ENCODE peak calls at places on chromosome 7, in five cellular contexts. One of them, this sample, is unnamed.

GRCh38 chr7:90756366-90756765 is 160.2 kb downstream of the CDK14 start:
- DNase-seq in type B pancreatic cell: no peak
- DNase-seq in dorsolateral prefrontal cortex: no peak
- DNase-seq in osteocyte: no peak
- DNase-seq in kidney epithelial cell: no peak
- DNase-seq in this sample: no peak

GRCh38 chr7:35261476-35262285 is 7.8 kb upstream of the TBX20 start:
- DNase-seq in type B pancreatic cell: no peak
- DNase-seq in dorsolateral prefrontal cortex: no peak
- DNase-seq in kidney epithelial cell: no peak
- DNase-seq in osteocyte: no peak
- DNase-seq in this sample: no peak

GRCh38 chr7:88226886-88227516 is 7.2 kb upstream of the SRI start:
- DNase-seq in kidney epithelial cell: peak; percentile 70
- DNase-seq in dorsolateral prefrontal cortex: no peak
- DNase-seq in type B pancreatic cell: no peak
- DNase-seq in osteocyte: no peak
- DNase-seq in this sample: no peak

GRCh38 chr7:100170111-100170897 is 1.9 kb upstream of the GAL3ST4 start:
- DNase-seq in type B pancreatic cell: no peak
- DNase-seq in kidney epithelial cell: no peak
- DNase-seq in dorsolateral prefrontal cortex: no peak
- DNase-seq in osteocyte: no peak
- DNase-seq in this sample: no peak

GRCh38 chr7:142939226-142939910 is at the start of gene LLCFC1:
- DNase-seq in osteocyte: no peak
- DNase-seq in kidney epithelial cell: no peak
- DNase-seq in dorsolateral prefrontal cortex: no peak
- DNase-seq in type B pancreatic cell: no peak
- DNase-seq in this sample: no peak

GRCh38 chr7:73851410-73852338 is 9.3 kb upstream of the TMEM270 start:
- DNase-seq in osteocyte: no peak
- DNase-seq in kidney epithelial cell: peak; percentile 97
- DNase-seq in dorsolateral prefrontal cortex: no peak
- DNase-seq in type B pancreatic cell: no peak
- DNase-seq in this sample: no peak

GRCh38 chr7:129574487-129574886 is 37.0 kb upstream of the NRF1 start:
- DNase-seq in dorsolateral prefrontal cortex: no peak
- DNase-seq in kidney epithelial cell: no peak
- DNase-seq in type B pancreatic cell: no peak
- DNase-seq in osteocyte: no peak
- DNase-seq in this sample: no peak

GRCh38 chr7:6228865-6229264 is 43.6 kb downstream of the CYTH3 start:
- DNase-seq in osteocyte: no peak
- DNase-seq in type B pancreatic cell: no peak
- DNase-seq in dorsolateral prefrontal cortex: no peak
- DNase-seq in kidney epithelial cell: no peak
- DNase-seq in this sample: no peak

GRCh38 chr7:105945848-105946247 is 17.2 kb upstream of the CDHR3 start:
- DNase-seq in kidney epithelial cell: no peak
- DNase-seq in osteocyte: no peak
- DNase-seq in type B pancreatic cell: no peak
- DNase-seq in dorsolateral prefrontal cortex: no peak
- DNase-seq in this sample: no peak

GRCh38 chr7:152894295-152895170 is 135.0 kb downstream of the ACTR3B start:
- DNase-seq in type B pancreatic cell: no peak
- DNase-seq in osteocyte: no peak
- DNase-seq in kidney epithelial cell: no peak
- DNase-seq in dorsolateral prefrontal cortex: no peak
- DNase-seq in this sample: no peak

GRCh38 chr7:25303380-25304321 is 75.4 kb upstream of the NPVF start:
- DNase-seq in type B pancreatic cell: no peak
- DNase-seq in dorsolateral prefrontal cortex: no peak
- DNase-seq in osteocyte: no peak
- DNase-seq in kidney epithelial cell: peak; percentile 5
- DNase-seq in this sample: no peak

GRCh38 chr7:156903232-156903909 is 10.4 kb upstream of the LMBR1 start:
- DNase-seq in kidney epithelial cell: no peak
- DNase-seq in type B pancreatic cell: no peak
- DNase-seq in osteocyte: peak; percentile 60
- DNase-seq in dorsolateral prefrontal cortex: no peak
- DNase-seq in this sample: no peak

GRCh38 chr7:101533103-101533465 is 96.0 kb downstream of the MYL10 start:
- DNase-seq in type B pancreatic cell: no peak
- DNase-seq in kidney epithelial cell: no peak
- DNase-seq in dorsolateral prefrontal cortex: no peak
- DNase-seq in osteocyte: no peak
- DNase-seq in this sample: no peak

GRCh38 chr7:141593134-141593533 is 41.9 kb downstream of the AGK start:
- DNase-seq in type B pancreatic cell: no peak
- DNase-seq in osteocyte: no peak
- DNase-seq in dorsolateral prefrontal cortex: no peak
- DNase-seq in kidney epithelial cell: no peak
- DNase-seq in this sample: no peak

GRCh38 chr7:131627589-131628212 is 71.3 kb upstream of the PODXL start:
- DNase-seq in kidney epithelial cell: no peak
- DNase-seq in osteocyte: no peak
- DNase-seq in type B pancreatic cell: no peak
- DNase-seq in dorsolateral prefrontal cortex: no peak
- DNase-seq in this sample: no peak

GRCh38 chr7:81833401-81833800 is 63.6 kb upstream of the HGF start:
- DNase-seq in type B pancreatic cell: no peak
- DNase-seq in osteocyte: no peak
- DNase-seq in kidney epithelial cell: no peak
- DNase-seq in dorsolateral prefrontal cortex: no peak
- DNase-seq in this sample: no peak

GRCh38 chr7:21767300-21767900 is 178.3 kb downstream of the CDCA7L start:
- DNase-seq in type B pancreatic cell: no peak
- DNase-seq in osteocyte: no peak
- DNase-seq in kidney epithelial cell: peak; percentile 61
- DNase-seq in dorsolateral prefrontal cortex: no peak
- DNase-seq in this sample: no peak

GRCh38 chr7:149787428-149788299 is 14.3 kb upstream of the ZNF467 start:
- DNase-seq in osteocyte: no peak
- DNase-seq in dorsolateral prefrontal cortex: no peak
- DNase-seq in type B pancreatic cell: no peak
- DNase-seq in kidney epithelial cell: no peak
- DNase-seq in this sample: no peak

GRCh38 chr7:107209565-107209964 is 40.8 kb downstream of the HBP1 start:
- DNase-seq in dorsolateral prefrontal cortex: no peak
- DNase-seq in type B pancreatic cell: no peak
- DNase-seq in kidney epithelial cell: no peak
- DNase-seq in osteocyte: no peak
- DNase-seq in this sample: no peak

GRCh38 chr7:13099197-13099795 is 411.9 kb downstream of the ARL4A start:
- DNase-seq in kidney epithelial cell: peak; percentile 21
- DNase-seq in dorsolateral prefrontal cortex: no peak
- DNase-seq in type B pancreatic cell: no peak
- DNase-seq in osteocyte: no peak
- DNase-seq in this sample: no peak

GRCh38 chr7:24052572-24053223 is 231.3 kb upstream of the NPY start:
- DNase-seq in kidney epithelial cell: peak; percentile 50
- DNase-seq in type B pancreatic cell: no peak
- DNase-seq in osteocyte: no peak
- DNase-seq in dorsolateral prefrontal cortex: no peak
- DNase-seq in this sample: no peak

GRCh38 chr7:80453699-80454340 is 58.0 kb downstream of the GNAT3 start:
- DNase-seq in type B pancreatic cell: no peak
- DNase-seq in osteocyte: no peak
- DNase-seq in kidney epithelial cell: no peak
- DNase-seq in dorsolateral prefrontal cortex: no peak
- DNase-seq in this sample: no peak

GRCh38 chr7:112537822-112538221 is 57.0 kb downstream of the LSMEM1 start:
- DNase-seq in type B pancreatic cell: no peak
- DNase-seq in osteocyte: no peak
- DNase-seq in kidney epithelial cell: no peak
- DNase-seq in dorsolateral prefrontal cortex: no peak
- DNase-seq in this sample: no peak

GRCh38 chr7:100572281-100572948 is 1.3 kb downstream of the SAP25 start:
- DNase-seq in osteocyte: no peak
- DNase-seq in dorsolateral prefrontal cortex: no peak
- DNase-seq in kidney epithelial cell: no peak
- DNase-seq in type B pancreatic cell: peak; percentile 67
- DNase-seq in this sample: no peak

GRCh38 chr7:69723663-69724062 is 125.4 kb downstream of the AUTS2 start:
- DNase-seq in osteocyte: no peak
- DNase-seq in type B pancreatic cell: no peak
- DNase-seq in kidney epithelial cell: no peak
- DNase-seq in dorsolateral prefrontal cortex: no peak
- DNase-seq in this sample: no peak

GRCh38 chr7:136036336-136036735 is 59.2 kb upstream of the MTPN start:
- DNase-seq in kidney epithelial cell: no peak
- DNase-seq in dorsolateral prefrontal cortex: no peak
- DNase-seq in osteocyte: no peak
- DNase-seq in type B pancreatic cell: no peak
- DNase-seq in this sample: no peak

GRCh38 chr7:47666164-47666862 is 84.4 kb upstream of the TNS3 start:
- DNase-seq in osteocyte: no peak
- DNase-seq in kidney epithelial cell: no peak
- DNase-seq in dorsolateral prefrontal cortex: no peak
- DNase-seq in type B pancreatic cell: no peak
- DNase-seq in this sample: no peak

GRCh38 chr7:1098243-1099153 is 10.6 kb downstream of the GPER1 start:
- DNase-seq in osteocyte: no peak
- DNase-seq in kidney epithelial cell: no peak
- DNase-seq in dorsolateral prefrontal cortex: no peak
- DNase-seq in type B pancreatic cell: no peak
- DNase-seq in this sample: no peak

GRCh38 chr7:54112568-54112967 is 429.6 kb upstream of the VSTM2A start:
- DNase-seq in kidney epithelial cell: no peak
- DNase-seq in osteocyte: no peak
- DNase-seq in dorsolateral prefrontal cortex: no peak
- DNase-seq in type B pancreatic cell: no peak
- DNase-seq in this sample: no peak

GRCh38 chr7:47573758-47574472 is 8.0 kb downstream of the TNS3 start:
- DNase-seq in dorsolateral prefrontal cortex: no peak
- DNase-seq in kidney epithelial cell: peak; percentile 48
- DNase-seq in type B pancreatic cell: no peak
- DNase-seq in osteocyte: no peak
- DNase-seq in this sample: no peak

GRCh38 chr7:30566596-30566995 is 28.1 kb upstream of the GARS1 start:
- DNase-seq in dorsolateral prefrontal cortex: no peak
- DNase-seq in osteocyte: no peak
- DNase-seq in kidney epithelial cell: peak; percentile 35
- DNase-seq in type B pancreatic cell: no peak
- DNase-seq in this sample: no peak

GRCh38 chr7:47873767-47874166 is 74.5 kb downstream of the PKD1L1 start:
- DNase-seq in osteocyte: peak; percentile 62
- DNase-seq in kidney epithelial cell: peak; percentile 56
- DNase-seq in type B pancreatic cell: no peak
- DNase-seq in dorsolateral prefrontal cortex: no peak
- DNase-seq in this sample: no peak

GRCh38 chr7:11473220-11473619 is 358.8 kb downstream of the THSD7A start:
- DNase-seq in dorsolateral prefrontal cortex: no peak
- DNase-seq in type B pancreatic cell: no peak
- DNase-seq in kidney epithelial cell: no peak
- DNase-seq in osteocyte: no peak
- DNase-seq in this sample: no peak

GRCh38 chr7:17774248-17774647 is 166.0 kb downstream of the SNX13 start:
- DNase-seq in kidney epithelial cell: peak; percentile 77
- DNase-seq in type B pancreatic cell: no peak
- DNase-seq in osteocyte: no peak
- DNase-seq in dorsolateral prefrontal cortex: no peak
- DNase-seq in this sample: no peak

GRCh38 chr7:139159900-139160675 is 50.6 kb upstream of the ZC3HAV1 start:
- DNase-seq in kidney epithelial cell: no peak
- DNase-seq in dorsolateral prefrontal cortex: no peak
- DNase-seq in osteocyte: no peak
- DNase-seq in type B pancreatic cell: no peak
- DNase-seq in this sample: no peak

GRCh38 chr7:95509199-95509598 is 23.5 kb downstream of the ASB4 start:
- DNase-seq in kidney epithelial cell: peak; percentile 78
- DNase-seq in osteocyte: no peak
- DNase-seq in type B pancreatic cell: no peak
- DNase-seq in dorsolateral prefrontal cortex: peak; percentile 25
- DNase-seq in this sample: no peak

GRCh38 chr7:140683657-140684056 is 10.9 kb downstream of the ADCK2 start:
- DNase-seq in kidney epithelial cell: no peak
- DNase-seq in type B pancreatic cell: no peak
- DNase-seq in dorsolateral prefrontal cortex: no peak
- DNase-seq in osteocyte: peak; percentile 46
- DNase-seq in this sample: no peak

GRCh38 chr7:96157856-96158255 is 164.0 kb downstream of the SLC25A13 start:
- DNase-seq in type B pancreatic cell: no peak
- DNase-seq in kidney epithelial cell: no peak
- DNase-seq in osteocyte: no peak
- DNase-seq in dorsolateral prefrontal cortex: no peak
- DNase-seq in this sample: no peak

GRCh38 chr7:151380199-151381082 is 29.4 kb downstream of the WDR86 start:
- DNase-seq in osteocyte: no peak
- DNase-seq in type B pancreatic cell: no peak
- DNase-seq in dorsolateral prefrontal cortex: no peak
- DNase-seq in kidney epithelial cell: no peak
- DNase-seq in this sample: no peak
- TF ChIP-seq CTCF in osteocyte: no peak
- TF ChIP-seq CTCF in type B pancreatic cell: no peak
- TF ChIP-seq CTCF in dorsolateral prefrontal cortex: no peak
- TF ChIP-seq CTCF in kidney epithelial cell: no peak
- TF ChIP-seq CTCF in this sample: no peak

GRCh38 chr7:104008107-104008506 is 18.6 kb upstream of the RELN start:
- DNase-seq in kidney epithelial cell: no peak
- DNase-seq in dorsolateral prefrontal cortex: no peak
- DNase-seq in type B pancreatic cell: no peak
- DNase-seq in osteocyte: no peak
- DNase-seq in this sample: no peak
- TF ChIP-seq CTCF in kidney epithelial cell: no peak
- TF ChIP-seq CTCF in dorsolateral prefrontal cortex: no peak
- TF ChIP-seq CTCF in type B pancreatic cell: no peak
- TF ChIP-seq CTCF in osteocyte: no peak
- TF ChIP-seq CTCF in this sample: no peak

DNA sequence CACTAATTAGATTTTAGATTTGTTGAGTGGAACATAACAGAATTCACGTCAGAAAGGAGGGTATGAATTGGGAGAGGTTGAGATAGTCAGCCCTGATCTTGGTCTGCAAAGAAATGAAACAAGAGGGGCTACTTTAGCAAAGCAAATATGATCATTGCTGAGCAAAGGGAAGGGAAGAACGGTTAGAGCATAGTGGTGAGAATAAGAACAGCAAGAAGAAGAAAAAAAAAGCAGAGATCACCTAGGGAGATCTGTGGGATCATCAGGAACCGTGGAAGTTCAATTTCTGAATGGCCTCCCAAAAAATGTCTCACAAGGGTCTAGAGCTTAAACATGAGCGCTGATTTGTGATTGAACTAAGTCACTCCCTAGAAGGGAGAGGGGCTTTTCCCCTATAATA is 156.1 kb downstream of the DGKI start:
- DNase-seq in type B pancreatic cell: no peak
- DNase-seq in osteocyte: no peak
- DNase-seq in dorsolateral prefrontal cortex: no peak
- DNase-seq in kidney epithelial cell: no peak
- DNase-seq in this sample: no peak
- TF ChIP-seq CTCF in type B pancreatic cell: no peak
- TF ChIP-seq CTCF in osteocyte: no peak
- TF ChIP-seq CTCF in dorsolateral prefrontal cortex: no peak
- TF ChIP-seq CTCF in kidney epithelial cell: no peak
- TF ChIP-seq CTCF in this sample: no peak

GRCh38 chr7:97442-97841 is 94.9 kb upstream of the FAM20C start:
- DNase-seq in type B pancreatic cell: no peak
- DNase-seq in osteocyte: no peak
- DNase-seq in dorsolateral prefrontal cortex: no peak
- DNase-seq in kidney epithelial cell: no peak
- DNase-seq in this sample: no peak
- TF ChIP-seq CTCF in type B pancreatic cell: no peak
- TF ChIP-seq CTCF in osteocyte: no peak
- TF ChIP-seq CTCF in dorsolateral prefrontal cortex: no peak
- TF ChIP-seq CTCF in kidney epithelial cell: no peak
- TF ChIP-seq CTCF in this sample: no peak